ENCODE peak calls at places on chromosomes 7 and 10, in five cellular contexts. One of them, this sample, is unnamed.

GRCh38 chr7:19133390-19133789 is 11.8 kb downstream of the FERD3L start:
- DNase-seq in NCI-H1436: no peak
- DNase-seq in activated T-cell treated with anti-CD3 and anti-CD28 coated beads for 1 hour: no peak
- DNase-seq in CD4-positive, CD25-positive, alpha-beta regulatory T cell: no peak
- DNase-seq in anterior cingulate cortex: no peak
- DNase-seq in this sample: no peak

GRCh38 chr10:49465717-49466116 is 69.8 kb upstream of the DRGX start:
- DNase-seq in anterior cingulate cortex: no peak
- DNase-seq in NCI-H1436: no peak
- DNase-seq in CD4-positive, CD25-positive, alpha-beta regulatory T cell: no peak
- DNase-seq in activated T-cell treated with anti-CD3 and anti-CD28 coated beads for 1 hour: no peak
- DNase-seq in this sample: no peak

GRCh38 chr10:123275183-123275549 is 121.0 kb downstream of the BUB3 start:
- DNase-seq in CD4-positive, CD25-positive, alpha-beta regulatory T cell: no peak
- DNase-seq in NCI-H1436: no peak
- DNase-seq in activated T-cell treated with anti-CD3 and anti-CD28 coated beads for 1 hour: no peak
- DNase-seq in anterior cingulate cortex: no peak
- DNase-seq in this sample: no peak

GRCh38 chr10:24642921-24643678 is 80.6 kb downstream of the ARHGAP21 start:
- DNase-seq in NCI-H1436: peak; percentile 53
- DNase-seq in anterior cingulate cortex: no peak
- DNase-seq in activated T-cell treated with anti-CD3 and anti-CD28 coated beads for 1 hour: no peak
- DNase-seq in CD4-positive, CD25-positive, alpha-beta regulatory T cell: peak; percentile 69
- DNase-seq in this sample: peak; percentile 73

GRCh38 chr10:76885815-76886214 is 751.8 kb downstream of the KCNMA1 start:
- DNase-seq in activated T-cell treated with anti-CD3 and anti-CD28 coated beads for 1 hour: no peak
- DNase-seq in NCI-H1436: no peak
- DNase-seq in anterior cingulate cortex: no peak
- DNase-seq in CD4-positive, CD25-positive, alpha-beta regulatory T cell: no peak
- DNase-seq in this sample: no peak

GRCh38 chr10:2011106-2011716 is 273.9 kb upstream of the ADARB2 start:
- DNase-seq in CD4-positive, CD25-positive, alpha-beta regulatory T cell: no peak
- DNase-seq in NCI-H1436: no peak
- DNase-seq in anterior cingulate cortex: no peak
- DNase-seq in activated T-cell treated with anti-CD3 and anti-CD28 coated beads for 1 hour: no peak
- DNase-seq in this sample: no peak

GRCh38 chr10:99832439-99832838 is 50.0 kb downstream of the ABCC2 start:
- DNase-seq in activated T-cell treated with anti-CD3 and anti-CD28 coated beads for 1 hour: no peak
- DNase-seq in CD4-positive, CD25-positive, alpha-beta regulatory T cell: no peak
- DNase-seq in anterior cingulate cortex: no peak
- DNase-seq in NCI-H1436: no peak
- DNase-seq in this sample: no peak

GRCh38 chr7:47228386-47229014 is 353.4 kb downstream of the TNS3 start:
- DNase-seq in NCI-H1436: no peak
- DNase-seq in anterior cingulate cortex: no peak
- DNase-seq in CD4-positive, CD25-positive, alpha-beta regulatory T cell: no peak
- DNase-seq in activated T-cell treated with anti-CD3 and anti-CD28 coated beads for 1 hour: no peak
- DNase-seq in this sample: no peak

GRCh38 chr7:11239311-11239710 is 265.6 kb downstream of the PHF14 start:
- DNase-seq in NCI-H1436: no peak
- DNase-seq in anterior cingulate cortex: no peak
- DNase-seq in activated T-cell treated with anti-CD3 and anti-CD28 coated beads for 1 hour: no peak
- DNase-seq in CD4-positive, CD25-positive, alpha-beta regulatory T cell: no peak
- DNase-seq in this sample: no peak

GRCh38 chr10:99232357-99232999 is 3.2 kb downstream of the HPSE2 start:
- DNase-seq in anterior cingulate cortex: peak; percentile 16
- DNase-seq in activated T-cell treated with anti-CD3 and anti-CD28 coated beads for 1 hour: no peak
- DNase-seq in NCI-H1436: no peak
- DNase-seq in CD4-positive, CD25-positive, alpha-beta regulatory T cell: no peak
- DNase-seq in this sample: peak; percentile 36

GRCh38 chr10:43683451-43684197 is 34.9 kb upstream of the ZNF32 start:
- DNase-seq in activated T-cell treated with anti-CD3 and anti-CD28 coated beads for 1 hour: no peak
- DNase-seq in CD4-positive, CD25-positive, alpha-beta regulatory T cell: peak; percentile 13
- DNase-seq in NCI-H1436: no peak
- DNase-seq in anterior cingulate cortex: no peak
- DNase-seq in this sample: no peak

GRCh38 chr7:104979167-104979841 is 34.7 kb upstream of the KMT2E start:
- DNase-seq in CD4-positive, CD25-positive, alpha-beta regulatory T cell: no peak
- DNase-seq in NCI-H1436: no peak
- DNase-seq in anterior cingulate cortex: no peak
- DNase-seq in activated T-cell treated with anti-CD3 and anti-CD28 coated beads for 1 hour: no peak
- DNase-seq in this sample: peak; percentile 60

GRCh38 chr7:155758348-155758747 is 53.9 kb downstream of the SHH start:
- DNase-seq in CD4-positive, CD25-positive, alpha-beta regulatory T cell: no peak
- DNase-seq in anterior cingulate cortex: no peak
- DNase-seq in NCI-H1436: no peak
- DNase-seq in activated T-cell treated with anti-CD3 and anti-CD28 coated beads for 1 hour: no peak
- DNase-seq in this sample: no peak

GRCh38 chr10:110788620-110789385 is 82.9 kb upstream of the PDCD4 start:
- DNase-seq in activated T-cell treated with anti-CD3 and anti-CD28 coated beads for 1 hour: no peak
- DNase-seq in NCI-H1436: no peak
- DNase-seq in anterior cingulate cortex: no peak
- DNase-seq in CD4-positive, CD25-positive, alpha-beta regulatory T cell: no peak
- DNase-seq in this sample: peak; percentile 42

GRCh38 chr7:1673581-1674102 is 3.6 kb downstream of the ELFN1 start:
- DNase-seq in NCI-H1436: no peak
- DNase-seq in CD4-positive, CD25-positive, alpha-beta regulatory T cell: no peak
- DNase-seq in anterior cingulate cortex: no peak
- DNase-seq in activated T-cell treated with anti-CD3 and anti-CD28 coated beads for 1 hour: no peak
- DNase-seq in this sample: no peak

GRCh38 chr7:27215356-27215755 is 15.5 kb upstream of the HOXA13 start:
- DNase-seq in NCI-H1436: no peak
- DNase-seq in anterior cingulate cortex: no peak
- DNase-seq in CD4-positive, CD25-positive, alpha-beta regulatory T cell: no peak
- DNase-seq in activated T-cell treated with anti-CD3 and anti-CD28 coated beads for 1 hour: no peak
- DNase-seq in this sample: no peak

GRCh38 chr7:106053109-106053508 is 59.0 kb downstream of the SYPL1 start:
- DNase-seq in CD4-positive, CD25-positive, alpha-beta regulatory T cell: no peak
- DNase-seq in activated T-cell treated with anti-CD3 and anti-CD28 coated beads for 1 hour: no peak
- DNase-seq in NCI-H1436: no peak
- DNase-seq in anterior cingulate cortex: no peak
- DNase-seq in this sample: no peak

GRCh38 chr7:103857435-103857834 is 132.0 kb downstream of the RELN start:
- DNase-seq in CD4-positive, CD25-positive, alpha-beta regulatory T cell: no peak
- DNase-seq in activated T-cell treated with anti-CD3 and anti-CD28 coated beads for 1 hour: no peak
- DNase-seq in anterior cingulate cortex: no peak
- DNase-seq in NCI-H1436: peak; percentile 73
- DNase-seq in this sample: no peak

GRCh38 chr10:117768333-117769045 is 225.9 kb downstream of the EMX2 start:
- DNase-seq in activated T-cell treated with anti-CD3 and anti-CD28 coated beads for 1 hour: no peak
- DNase-seq in NCI-H1436: no peak
- DNase-seq in anterior cingulate cortex: no peak
- DNase-seq in CD4-positive, CD25-positive, alpha-beta regulatory T cell: no peak
- DNase-seq in this sample: no peak

GRCh38 chr10:86523348-86523747 is 1.8 kb upstream of the WAPL start:
- DNase-seq in NCI-H1436: no peak
- DNase-seq in CD4-positive, CD25-positive, alpha-beta regulatory T cell: peak; percentile 23
- DNase-seq in activated T-cell treated with anti-CD3 and anti-CD28 coated beads for 1 hour: no peak
- DNase-seq in anterior cingulate cortex: peak; percentile 15
- DNase-seq in this sample: no peak

GRCh38 chr7:109611656-109612055 is 1042.0 kb downstream of the DNAJB9 start:
- DNase-seq in NCI-H1436: no peak
- DNase-seq in anterior cingulate cortex: no peak
- DNase-seq in CD4-positive, CD25-positive, alpha-beta regulatory T cell: no peak
- DNase-seq in activated T-cell treated with anti-CD3 and anti-CD28 coated beads for 1 hour: no peak
- DNase-seq in this sample: no peak

GRCh38 chr7:157568785-157569584 is 232.2 kb downstream of the DNAJB6 start:
- DNase-seq in NCI-H1436: peak; percentile 77
- DNase-seq in activated T-cell treated with anti-CD3 and anti-CD28 coated beads for 1 hour: peak; percentile 46
- DNase-seq in anterior cingulate cortex: peak; percentile 47
- DNase-seq in CD4-positive, CD25-positive, alpha-beta regulatory T cell: peak; percentile 67
- DNase-seq in this sample: peak; percentile 47

GRCh38 chr7:21154592-21154991 is 273.3 kb upstream of the SP4 start:
- DNase-seq in CD4-positive, CD25-positive, alpha-beta regulatory T cell: no peak
- DNase-seq in NCI-H1436: no peak
- DNase-seq in anterior cingulate cortex: no peak
- DNase-seq in activated T-cell treated with anti-CD3 and anti-CD28 coated beads for 1 hour: no peak
- DNase-seq in this sample: no peak

GRCh38 chr7:44087914-44088838 is 5.8 kb upstream of the POLM start:
- DNase-seq in NCI-H1436: no peak
- DNase-seq in CD4-positive, CD25-positive, alpha-beta regulatory T cell: no peak
- DNase-seq in activated T-cell treated with anti-CD3 and anti-CD28 coated beads for 1 hour: no peak
- DNase-seq in anterior cingulate cortex: peak; percentile 45
- DNase-seq in this sample: no peak

GRCh38 chr10:33238643-33239042 is 95.8 kb downstream of the NRP1 start:
- DNase-seq in anterior cingulate cortex: no peak
- DNase-seq in NCI-H1436: no peak
- DNase-seq in CD4-positive, CD25-positive, alpha-beta regulatory T cell: no peak
- DNase-seq in activated T-cell treated with anti-CD3 and anti-CD28 coated beads for 1 hour: no peak
- DNase-seq in this sample: no peak

GRCh38 chr10:100567249-100567648 is 31.5 kb downstream of the HIF1AN start:
- DNase-seq in CD4-positive, CD25-positive, alpha-beta regulatory T cell: no peak
- DNase-seq in NCI-H1436: no peak
- DNase-seq in activated T-cell treated with anti-CD3 and anti-CD28 coated beads for 1 hour: no peak
- DNase-seq in anterior cingulate cortex: no peak
- DNase-seq in this sample: no peak

GRCh38 chr10:98353105-98353504 is 61.9 kb downstream of the PYROXD2 start:
- DNase-seq in NCI-H1436: no peak
- DNase-seq in activated T-cell treated with anti-CD3 and anti-CD28 coated beads for 1 hour: no peak
- DNase-seq in anterior cingulate cortex: no peak
- DNase-seq in CD4-positive, CD25-positive, alpha-beta regulatory T cell: no peak
- DNase-seq in this sample: no peak

GRCh38 chr10:132593900-132594876 is 56.6 kb downstream of the INPP5A start:
- DNase-seq in CD4-positive, CD25-positive, alpha-beta regulatory T cell: no peak
- DNase-seq in NCI-H1436: no peak
- DNase-seq in anterior cingulate cortex: no peak
- DNase-seq in activated T-cell treated with anti-CD3 and anti-CD28 coated beads for 1 hour: no peak
- DNase-seq in this sample: no peak

GRCh38 chr10:80454526-80455460 is 683 bp downstream of the TSPAN14 start:
- DNase-seq in NCI-H1436: no peak
- DNase-seq in CD4-positive, CD25-positive, alpha-beta regulatory T cell: no peak
- DNase-seq in activated T-cell treated with anti-CD3 and anti-CD28 coated beads for 1 hour: no peak
- DNase-seq in anterior cingulate cortex: peak; percentile 57
- DNase-seq in this sample: peak; percentile 67

GRCh38 chr10:6236349-6237188 is 33.8 kb downstream of the PFKFB3 start:
- DNase-seq in CD4-positive, CD25-positive, alpha-beta regulatory T cell: no peak
- DNase-seq in anterior cingulate cortex: no peak
- DNase-seq in NCI-H1436: no peak
- DNase-seq in activated T-cell treated with anti-CD3 and anti-CD28 coated beads for 1 hour: no peak
- DNase-seq in this sample: no peak

GRCh38 chr7:112421666-112422486 is 28.4 kb upstream of the IFRD1 start:
- DNase-seq in CD4-positive, CD25-positive, alpha-beta regulatory T cell: peak; percentile 79
- DNase-seq in NCI-H1436: no peak
- DNase-seq in anterior cingulate cortex: no peak
- DNase-seq in activated T-cell treated with anti-CD3 and anti-CD28 coated beads for 1 hour: no peak
- DNase-seq in this sample: no peak

GRCh38 chr10:130206216-130206737 is 70.1 kb downstream of the GLRX3 start:
- DNase-seq in activated T-cell treated with anti-CD3 and anti-CD28 coated beads for 1 hour: no peak
- DNase-seq in NCI-H1436: no peak
- DNase-seq in anterior cingulate cortex: no peak
- DNase-seq in CD4-positive, CD25-positive, alpha-beta regulatory T cell: no peak
- DNase-seq in this sample: no peak

GRCh38 chr7:24038993-24039392 is 245.0 kb upstream of the NPY start:
- DNase-seq in anterior cingulate cortex: no peak
- DNase-seq in NCI-H1436: peak; percentile 81
- DNase-seq in CD4-positive, CD25-positive, alpha-beta regulatory T cell: no peak
- DNase-seq in activated T-cell treated with anti-CD3 and anti-CD28 coated beads for 1 hour: no peak
- DNase-seq in this sample: no peak

GRCh38 chr7:148253629-148254028 is 336.9 kb upstream of the C7orf33 start:
- DNase-seq in anterior cingulate cortex: no peak
- DNase-seq in NCI-H1436: no peak
- DNase-seq in activated T-cell treated with anti-CD3 and anti-CD28 coated beads for 1 hour: no peak
- DNase-seq in CD4-positive, CD25-positive, alpha-beta regulatory T cell: no peak
- DNase-seq in this sample: no peak

GRCh38 chr10:72846225-72846624 is 47.3 kb upstream of the OIT3 start:
- DNase-seq in NCI-H1436: no peak
- DNase-seq in anterior cingulate cortex: no peak
- DNase-seq in CD4-positive, CD25-positive, alpha-beta regulatory T cell: no peak
- DNase-seq in activated T-cell treated with anti-CD3 and anti-CD28 coated beads for 1 hour: no peak
- DNase-seq in this sample: no peak

GRCh38 chr10:132099701-132100481 is 34.1 kb downstream of the JAKMIP3 start:
- DNase-seq in anterior cingulate cortex: no peak
- DNase-seq in CD4-positive, CD25-positive, alpha-beta regulatory T cell: no peak
- DNase-seq in activated T-cell treated with anti-CD3 and anti-CD28 coated beads for 1 hour: no peak
- DNase-seq in NCI-H1436: no peak
- DNase-seq in this sample: no peak

GRCh38 chr10:17250736-17251135 is 22.7 kb downstream of the VIM start:
- DNase-seq in anterior cingulate cortex: no peak
- DNase-seq in CD4-positive, CD25-positive, alpha-beta regulatory T cell: no peak
- DNase-seq in activated T-cell treated with anti-CD3 and anti-CD28 coated beads for 1 hour: no peak
- DNase-seq in NCI-H1436: no peak
- DNase-seq in this sample: no peak

GRCh38 chr10:13709931-13710690 is 123.3 kb downstream of the PRPF18 start:
- DNase-seq in anterior cingulate cortex: peak; percentile 56
- DNase-seq in NCI-H1436: no peak
- DNase-seq in activated T-cell treated with anti-CD3 and anti-CD28 coated beads for 1 hour: no peak
- DNase-seq in CD4-positive, CD25-positive, alpha-beta regulatory T cell: no peak
- DNase-seq in this sample: no peak

This sample was measured in hepatocyte.